ENCODE peak calls at places on chromosomes 5 and 9, in nine cellular contexts. U is heart right ventricle, R is prostate gland, S is lower leg skin, O is foreskin fibroblast, M is bronchial epithelial cell, Q is gastrocnemius medialis, W is IMR-90, V is Panc1. J is an unnamed sample.

GRCh38 chr5:422323-423232 is 20.4 kb upstream of the EXOC3 start:
- DNase-seq in U (no peak), R (no peak), S (no peak), O (no peak), M (no peak), Q (no peak), W (no peak), V (no peak), J (no peak)

GRCh38 chr5:83340511-83340918 is 131.0 kb upstream of the VCAN start:
- DNase-seq in U (no peak), R (no peak), S (no peak), O (no peak), M (no peak), Q (no peak), W (no peak), V (no peak), J (peak)

GRCh38 chr9:93207326-93207814 is 23.4 kb downstream of the WNK2 start:
- DNase-seq in U (peak), R (no peak), S (no peak), O (peak), M (no peak), Q (peak), W (peak), V (no peak), J (peak)

GRCh38 chr5:37723147-37723961 is 116.5 kb downstream of the GDNF start:
- DNase-seq in U (no peak), R (no peak), S (no peak), O (no peak), M (no peak), Q (peak), W (no peak), V (no peak), J (peak)

GRCh38 chr9:82208741-82209450 is 220.3 kb downstream of the SPATA31D1 start:
- DNase-seq in U (no peak), R (no peak), S (no peak), O (no peak), M (peak), Q (no peak), W (peak), V (no peak), J (peak)

GRCh38 chr5:65828507-65828906 is 97.9 kb upstream of the ERBIN start:
- DNase-seq in U (no peak), R (no peak), S (no peak), O (peak), M (no peak), Q (no peak), W (peak), V (no peak), J (peak)

GRCh38 chr9:97803167-97804058 is 49.6 kb upstream of the FOXE1 start:
- DNase-seq in U (peak), R (peak), S (peak), O (peak), M (peak), Q (peak), W (peak), V (no peak), J (peak)

GRCh38 chr9:134329886-134330285 is 3.6 kb downstream of the RXRA start:
- DNase-seq in U (peak), R (no peak), S (no peak), O (no peak), M (peak), Q (peak), W (no peak), V (no peak), J (no peak)

GRCh38 chr9:132877818-132878694 is at the start of gene AK8:
- DNase-seq in U (peak), R (peak), S (peak), O (peak), M (no peak), Q (peak), W (peak), V (no peak), J (peak)

GRCh38 chr5:77087484-77088291 is 603 bp upstream of the ZBED3 start:
- DNase-seq in U (peak), R (peak), S (peak), O (no peak), M (peak), Q (peak), W (peak), V (no peak), J (no peak)

GRCh38 chr9:68844623-68845612 is 139.9 kb downstream of the PIP5K1B start:
- DNase-seq in U (peak), R (no peak), S (no peak), O (no peak), M (no peak), Q (no peak), W (peak), V (peak), J (peak)

DNA sequence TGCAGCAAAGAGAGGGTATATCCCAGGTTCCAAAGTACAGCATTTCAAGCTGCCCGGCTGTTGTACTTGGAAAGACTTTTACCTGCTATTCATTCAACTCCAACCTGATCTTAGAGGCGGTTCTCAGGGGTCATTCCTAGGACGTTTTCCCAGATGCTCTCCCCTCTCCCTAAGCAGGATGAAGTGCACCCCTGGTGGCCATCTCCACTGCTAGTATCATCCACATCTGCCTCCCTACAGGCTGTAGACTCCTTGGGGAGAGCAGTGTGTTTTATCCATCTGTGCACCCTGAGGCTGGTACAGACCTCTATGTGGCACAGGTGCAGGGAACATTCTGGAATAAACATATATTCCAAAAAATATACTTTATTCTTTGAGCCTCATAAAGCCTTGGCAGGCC is 56.8 kb downstream of the PTPN3 start:
- DNase-seq in U (no peak), R (no peak), S (no peak), O (no peak), M (no peak), Q (no peak), W (no peak), V (no peak), J (no peak)
- TF ChIP-seq CTCF in U (no peak), R (no peak), S (no peak), O (no peak), M (peak), Q (no peak), W (no peak), V (peak), J (peak)

GRCh38 chr5:123204224-123204623 is 115.2 kb downstream of the PRDM6 start:
- DNase-seq in U (no peak), R (no peak), S (no peak), O (peak), M (no peak), Q (no peak), W (peak), V (no peak), J (peak)

GRCh38 chr5:123209163-123210013 is 120.3 kb downstream of the PRDM6 start:
- DNase-seq in U (no peak), R (no peak), S (no peak), O (peak), M (peak), Q (no peak), W (peak), V (no peak), J (peak)

GRCh38 chr5:123207852-123208251 is 118.8 kb downstream of the PRDM6 start:
- DNase-seq in U (no peak), R (no peak), S (no peak), O (no peak), M (no peak), Q (no peak), W (peak), V (no peak), J (no peak)

GRCh38 chr5:123206618-123207320 is 117.7 kb downstream of the PRDM6 start:
- DNase-seq in U (no peak), R (no peak), S (no peak), O (no peak), M (no peak), Q (no peak), W (peak), V (no peak), J (peak)

DNA sequence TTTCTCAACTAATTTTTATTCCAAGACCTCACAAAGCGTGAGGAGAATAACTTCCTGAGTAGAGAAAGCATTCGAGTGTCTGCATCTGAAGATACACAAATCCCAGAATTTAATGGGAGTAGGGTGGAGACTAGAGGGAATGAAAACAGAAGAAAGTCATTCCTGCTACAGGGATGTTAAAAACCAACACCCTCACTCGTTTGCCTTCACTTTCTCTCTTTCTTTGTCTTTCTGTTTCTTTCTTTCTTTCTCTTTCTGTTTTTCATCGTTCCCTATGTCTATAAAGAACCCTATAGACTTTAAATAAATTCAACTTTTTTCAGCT is 118.2 kb downstream of the PRDM6 start:
- DNase-seq in U (no peak), R (no peak), S (no peak), O (no peak), M (no peak), Q (no peak), W (no peak), V (no peak), J (no peak)
- H3K4me3 ChIP-seq in U (no peak), R (no peak), S (no peak), O (no peak), M (no peak), Q (no peak), W (no peak), V (no peak), J (peak)

GRCh38 chr5:174045470-174046025 is at the start of gene NSG2:
- DNase-seq in U (peak), R (peak), S (peak), O (peak), M (peak), Q (peak), W (peak), V (peak), J (peak)
- TF ChIP-seq CTCF in U (peak), R (no peak), S (no peak), O (peak), M (peak), Q (peak), W (peak), V (peak), J (peak)

GRCh38 chr5:160357861-160358411 is 12.5 kb downstream of the C1QTNF2 start:
- DNase-seq in U (peak), R (no peak), S (no peak), O (no peak), M (no peak), Q (peak), W (no peak), V (no peak), J (peak)
- H3K4me3 ChIP-seq in U (no peak), R (no peak), S (no peak), O (no peak), M (no peak), Q (peak), W (no peak), V (no peak), J (no peak)

GRCh38 chr5:172769598-172770373 is 1.2 kb downstream of the DUSP1 start:
- DNase-seq in U (peak), R (no peak), S (no peak), O (no peak), M (no peak), Q (no peak), W (peak), V (no peak), J (peak)

GRCh38 chr5:172771439-172772111 is 580 bp upstream of the DUSP1 start:
- DNase-seq in U (no peak), R (no peak), S (no peak), O (peak), M (peak), Q (no peak), W (no peak), V (no peak), J (peak)

GRCh38 chr5:172770374-172770674 is 671 bp downstream of the DUSP1 start:
- DNase-seq in U (no peak), R (no peak), S (no peak), O (no peak), M (no peak), Q (no peak), W (no peak), V (no peak), J (no peak)

GRCh38 chr5:172772112-172772906 is 1.3 kb upstream of the DUSP1 start:
- DNase-seq in U (peak), R (peak), S (peak), O (peak), M (peak), Q (peak), W (peak), V (peak), J (peak)

GRCh38 chr5:172770675-172771438 is at the start of gene DUSP1:
- DNase-seq in U (peak), R (peak), S (peak), O (peak), M (peak), Q (peak), W (peak), V (peak), J (peak)
- TF ChIP-seq CTCF in U (peak), R (no peak), S (peak), O (peak), M (peak), Q (peak), W (no peak), V (peak), J (peak)

DNA sequence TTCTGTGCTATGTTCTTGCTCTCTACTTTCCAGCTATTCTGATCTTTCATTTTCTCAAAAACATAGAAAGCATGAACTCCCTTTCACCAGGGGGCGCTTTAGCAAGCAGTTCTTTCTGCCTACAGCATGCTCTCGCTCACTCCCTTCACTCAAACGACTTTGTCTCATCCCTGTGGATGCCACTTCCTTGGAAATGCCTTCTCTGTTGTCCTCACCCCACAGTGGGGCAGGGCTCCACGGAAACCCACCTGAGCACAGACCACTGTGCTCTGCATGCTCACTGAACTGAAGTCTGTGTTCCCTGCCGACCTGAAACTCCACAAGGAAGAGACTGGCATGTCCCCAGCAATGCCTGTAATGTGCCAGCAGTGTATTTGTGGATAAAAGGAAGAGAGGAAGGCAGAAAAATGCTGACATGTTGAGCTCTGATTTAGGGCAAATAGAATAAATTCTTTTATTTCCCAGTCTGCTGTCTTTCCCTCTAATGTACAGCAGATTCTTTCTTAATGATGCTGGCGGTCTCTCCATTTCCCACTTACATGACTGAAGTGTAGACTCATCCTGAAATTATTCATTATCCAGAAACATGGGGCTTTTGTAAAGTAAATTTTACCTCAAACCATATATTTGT is 4.9 kb upstream of the ROR2 start:
- DNase-seq in U (no peak), R (peak), S (peak), O (peak), M (peak), Q (no peak), W (peak), V (no peak), J (peak)
- H3K4me3 ChIP-seq in U (no peak), R (no peak), S (no peak), O (peak), M (no peak), Q (no peak), W (peak), V (no peak), J (peak)

GRCh38 chr9:109992293-109992692 is 212.3 kb downstream of the PALM2AKAP2 start:
- DNase-seq in U (no peak), R (no peak), S (no peak), O (no peak), M (no peak), Q (no peak), W (no peak), V (no peak), J (no peak)

GRCh38 chr9:109993250-109993978 is 213.4 kb downstream of the PALM2AKAP2 start:
- DNase-seq in U (no peak), R (no peak), S (no peak), O (no peak), M (no peak), Q (no peak), W (no peak), V (no peak), J (no peak)

GRCh38 chr9:109996936-109997580 is 210.9 kb downstream of the C9orf152 start:
- DNase-seq in U (no peak), R (no peak), S (no peak), O (no peak), M (peak), Q (no peak), W (no peak), V (no peak), J (no peak)

GRCh38 chr9:109997682-109998081 is 210.3 kb downstream of the C9orf152 start:
- DNase-seq in U (no peak), R (no peak), S (no peak), O (no peak), M (no peak), Q (no peak), W (no peak), V (no peak), J (no peak)
- TF ChIP-seq CTCF in U (no peak), R (no peak), S (no peak), O (no peak), M (no peak), Q (no peak), W (no peak), V (no peak), J (no peak)